ENCODE peak calls at places on chromosomes 12 and 14, in four cellular contexts. T is occipital lobe, J is pancreas, R is foreskin keratinocyte. K is an unnamed sample.
A peak's percentile ranks its signal among the peaks of the same experiment; 100 is the strongest.

GRCh38 chr14:52961060-52961639 is 10.3 kb upstream of the FERMT2 start:
- DNase-seq in J (peak; percentile 31), T (no peak), R (peak; percentile 47), K (peak; percentile 64)

GRCh38 chr14:32319368-32320049 is 9.6 kb upstream of the AKAP6 start:
- DNase-seq in T (no peak), R (peak; percentile 78), J (no peak), K (no peak)

GRCh38 chr14:61516125-61516740 is 179.1 kb upstream of the HIF1A start:
- DNase-seq in J (no peak), T (no peak), R (no peak), K (no peak)

GRCh38 chr14:65815127-65815526 is 402.6 kb downstream of the FUT8 start:
- DNase-seq in T (no peak), R (no peak), J (no peak), K (no peak)

GRCh38 chr14:35532783-35533356 is 1.1 kb upstream of the INSM2 start:
- DNase-seq in R (peak; percentile 18), J (no peak), T (no peak), K (no peak)

GRCh38 chr12:53208435-53208834 is 1.4 kb upstream of the ITGB7 start:
- DNase-seq in T (no peak), R (no peak), J (no peak), K (no peak)

GRCh38 chr14:23562822-23563472 is 4.6 kb downstream of the AP1G2 start:
- DNase-seq in T (no peak), J (no peak), R (no peak), K (no peak)

GRCh38 chr12:70852416-70853150 is 68.0 kb downstream of the PTPRR start:
- DNase-seq in J (no peak), R (peak; percentile 29), T (no peak), K (no peak)

GRCh38 chr14:68630081-68630571 is 162.7 kb downstream of the ZFP36L1 start:
- DNase-seq in J (no peak), T (no peak), R (no peak), K (no peak)

GRCh38 chr14:60878536-60878935 is 102.3 kb downstream of the TRMT5 start:
- DNase-seq in R (no peak), J (no peak), T (no peak), K (no peak)

GRCh38 chr14:81582420-81582819 is 48.8 kb upstream of the SEL1L start:
- DNase-seq in T (no peak), R (no peak), J (no peak), K (no peak)

GRCh38 chr12:116000252-116000651 is 277.2 kb downstream of the MED13L start:
- DNase-seq in R (no peak), T (no peak), J (no peak), K (no peak)

GRCh38 chr14:99734406-99735051 is 50.4 kb downstream of the CYP46A1 start:
- DNase-seq in R (no peak), J (peak; percentile 22), T (no peak), K (no peak)

GRCh38 chr12:52630609-52631200 is 12.3 kb upstream of the KRT73 start:
- DNase-seq in J (no peak), T (no peak), R (no peak), K (peak; percentile 7)

GRCh38 chr12:93573552-93574223 is 1.2 kb downstream of the SOCS2 start:
- DNase-seq in R (peak; percentile 74), T (no peak), J (no peak), K (no peak)

GRCh38 chr14:103140316-103141109 is 17.3 kb downstream of the TNFAIP2 start:
- DNase-seq in J (no peak), R (no peak), T (no peak), K (no peak)

GRCh38 chr12:76308866-76309265 is 39.3 kb downstream of the BBS10 start:
- DNase-seq in R (no peak), J (no peak), T (no peak), K (no peak)

GRCh38 chr12:120771097-120771496 is 45.5 kb downstream of the ACADS start:
- DNase-seq in R (no peak), J (no peak), T (no peak), K (no peak)

GRCh38 chr12:106976013-106976658 is 10.8 kb downstream of the MTERF2 start:
- DNase-seq in J (no peak), R (no peak), T (no peak), K (no peak)

GRCh38 chr14:73280903-73281302 is 43.6 kb downstream of the PAPLN start:
- DNase-seq in T (no peak), J (no peak), R (no peak), K (no peak)

GRCh38 chr12:43696154-43696553 is 62.4 kb downstream of the PUS7L start:
- DNase-seq in T (no peak), R (no peak), J (no peak), K (no peak)

GRCh38 chr14:100696590-100696989 is 30.1 kb upstream of the DLK1 start:
- DNase-seq in T (no peak), R (no peak), J (no peak), K (no peak)

GRCh38 chr12:49331360-49332222 is 5.4 kb downstream of the C1QL4 start:
- DNase-seq in R (peak; percentile 54), J (no peak), T (peak; percentile 17), K (peak; percentile 73)

GRCh38 chr12:4282103-4282891 is 8.7 kb downstream of the CCND2 start:
- DNase-seq in J (no peak), T (no peak), R (no peak), K (no peak)

GRCh38 chr12:100963381-100963780 is 168.8 kb downstream of the ANO4 start:
- DNase-seq in T (no peak), R (no peak), J (no peak), K (no peak)

GRCh38 chr14:36605506-36605857 is 23.1 kb upstream of the NKX2-8 start:
- DNase-seq in T (no peak), J (no peak), R (no peak), K (no peak)

GRCh38 chr12:55679691-55680090 is 28.0 kb downstream of the ITGA7 start:
- DNase-seq in T (no peak), R (no peak), J (no peak), K (no peak)

GRCh38 chr12:125055591-125055990 is 9.6 kb upstream of the AACS start:
- DNase-seq in T (no peak), R (no peak), J (no peak), K (no peak)

GRCh38 chr14:104135904-104136471 is 2.4 kb upstream of the KIF26A start:
- DNase-seq in T (no peak), J (peak; percentile 15), R (no peak), K (no peak)

K was measured in left lobe of liver.